ENCODE peak calls at places on chromosomes 7 and 10, in seven cellular contexts. T, L, X, H, M, R and N are unnamed samples.

GRCh38 chr10:79250259-79250658 is 97.0 kb upstream of the PPIF start:
- DNase-seq in T (no peak), L (no peak), X (peak; percentile 60), H (no peak), M (no peak), R (no peak), N (peak; percentile 64)

GRCh38 chr10:61139230-61139928 is 195.4 kb upstream of the RHOBTB1 start:
- DNase-seq in T (no peak), L (no peak), X (no peak), H (no peak), M (no peak), R (no peak), N (no peak)

GRCh38 chr7:103832438-103832837 is 157.0 kb downstream of the RELN start:
- DNase-seq in T (no peak), L (no peak), X (no peak), H (no peak), M (no peak), R (no peak), N (no peak)

GRCh38 chr10:31319602-31320178 is 674 bp downstream of the ZEB1 start:
- DNase-seq in T (peak; percentile 15), L (no peak), X (peak; percentile 28), H (no peak), M (no peak), R (peak; percentile 75), N (no peak)

GRCh38 chr10:105837951-105838350 is 1196.9 kb downstream of the SORCS3 start:
- DNase-seq in T (no peak), L (no peak), X (no peak), H (no peak), M (no peak), R (no peak), N (no peak)

GRCh38 chr10:43287056-43288007 is 20.5 kb upstream of the RASGEF1A start:
- DNase-seq in T (no peak), L (no peak), X (peak; percentile 81), H (peak; percentile 87), M (no peak), R (no peak), N (no peak)

GRCh38 chr10:76119515-76119914 is 688.1 kb downstream of the LRMDA start:
- DNase-seq in T (no peak), L (no peak), X (no peak), H (no peak), M (no peak), R (no peak), N (no peak)

GRCh38 chr10:114388275-114388674 is 16.0 kb downstream of the AFAP1L2 start:
- DNase-seq in T (no peak), L (no peak), X (no peak), H (no peak), M (no peak), R (no peak), N (no peak)

GRCh38 chr10:50511512-50512213 is 112.1 kb downstream of the SGMS1 start:
- DNase-seq in T (no peak), L (no peak), X (no peak), H (no peak), M (no peak), R (no peak), N (no peak)

GRCh38 chr10:112370424-112370819 is 3.5 kb upstream of the ACSL5 start:
- DNase-seq in T (no peak), L (no peak), X (no peak), H (no peak), M (no peak), R (no peak), N (no peak)

GRCh38 chr7:127717502-127718125 is 65.6 kb downstream of the SND1 start:
- DNase-seq in T (no peak), L (no peak), X (no peak), H (no peak), M (no peak), R (no peak), N (no peak)

GRCh38 chr10:83432296-83433045 is 706.8 kb upstream of the GHITM start:
- DNase-seq in T (no peak), L (no peak), X (no peak), H (no peak), M (no peak), R (no peak), N (no peak)

GRCh38 chr10:21944727-21945386 is 58.7 kb downstream of the DNAJC1 start:
- DNase-seq in T (no peak), L (no peak), X (no peak), H (no peak), M (no peak), R (no peak), N (no peak)

GRCh38 chr10:132870426-132870825 is 71.9 kb downstream of the CFAP46 start:
- DNase-seq in T (no peak), L (peak; percentile 3), X (no peak), H (no peak), M (no peak), R (no peak), N (peak; percentile 19)

GRCh38 chr7:101824440-101824839 is 7.0 kb downstream of the CUX1 start:
- DNase-seq in T (no peak), L (no peak), X (no peak), H (no peak), M (no peak), R (no peak), N (no peak)

GRCh38 chr7:101829374-101829773 is 11.9 kb downstream of the CUX1 start:
- DNase-seq in T (no peak), L (no peak), X (no peak), H (no peak), M (no peak), R (no peak), N (no peak)

GRCh38 chr7:101828308-101829020 is 11.0 kb downstream of the CUX1 start:
- DNase-seq in T (no peak), L (no peak), X (no peak), H (no peak), M (no peak), R (no peak), N (no peak)

GRCh38 chr7:101823596-101823995 is 6.2 kb downstream of the CUX1 start:
- DNase-seq in T (no peak), L (no peak), X (no peak), H (no peak), M (no peak), R (no peak), N (no peak)

DNA sequence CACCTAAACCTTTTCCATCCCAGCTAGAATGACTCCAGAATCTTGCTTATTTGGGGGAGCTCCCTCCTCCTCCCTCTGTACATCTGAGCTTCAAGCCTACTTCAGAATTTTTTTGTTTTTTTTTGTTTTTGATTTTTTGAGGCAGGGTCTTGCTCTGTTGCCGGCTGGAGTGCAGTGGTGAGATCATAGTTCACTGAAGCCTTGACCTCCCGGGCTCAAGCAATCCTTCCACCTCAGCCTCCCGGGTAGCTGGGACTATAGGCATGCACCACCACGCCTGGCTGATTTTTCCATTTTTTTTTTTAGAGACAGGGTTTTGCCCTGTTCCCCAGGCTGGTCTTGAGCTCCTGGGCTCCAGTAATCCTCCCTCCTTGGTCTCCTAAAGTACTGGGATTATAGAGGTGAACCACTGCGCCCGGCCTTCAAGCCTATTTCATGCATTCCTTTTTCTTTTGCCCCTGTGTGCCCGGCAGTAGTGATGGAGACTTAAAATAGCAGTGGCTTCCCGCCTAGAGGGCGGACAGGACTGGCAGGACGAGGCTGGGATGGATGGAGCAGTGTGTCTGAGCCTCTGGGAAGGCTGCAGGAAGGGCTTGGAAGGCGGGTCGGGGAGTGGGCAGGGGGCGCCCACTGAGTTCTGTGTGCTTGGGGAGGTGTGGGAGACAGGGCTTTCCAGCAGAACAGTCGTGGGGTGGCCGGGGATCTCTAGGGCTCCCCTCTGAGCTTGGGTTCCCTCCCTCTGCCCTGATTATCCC is 8.8 kb downstream of the CUX1 start:
- DNase-seq in T (no peak), L (no peak), X (no peak), H (no peak), M (no peak), R (no peak), N (no peak)
- H3K4me3 ChIP-seq in T (no peak overlapping the region), L (no peak overlapping the region), X (no peak overlapping the region), H (no peak overlapping the region), M (no peak overlapping the region), R (no peak overlapping the region), N (no peak overlapping the region)

GRCh38 chr10:929965-930364 is 1.5 kb downstream of the LARP4B start:
- DNase-seq in T (no peak), L (no peak), X (no peak), H (no peak), M (no peak), R (no peak), N (no peak)

GRCh38 chr10:927131-927530 is 4.4 kb downstream of the LARP4B start:
- DNase-seq in T (no peak), L (no peak), X (no peak), H (no peak), M (no peak), R (no peak), N (no peak)

GRCh38 chr10:931326-932318 is at the start of gene LARP4B:
- DNase-seq in T (peak; percentile 97), L (peak; percentile 98), X (peak; percentile 96), H (peak; percentile 96), M (peak; percentile 97), R (peak; percentile 99), N (peak; percentile 99)

GRCh38 chr10:932589-932988 is 1.1 kb upstream of the LARP4B start:
- DNase-seq in T (peak; percentile 16), L (peak; percentile 18), X (no peak), H (peak; percentile 22), M (peak; percentile 20), R (no peak), N (peak; percentile 27)

DNA sequence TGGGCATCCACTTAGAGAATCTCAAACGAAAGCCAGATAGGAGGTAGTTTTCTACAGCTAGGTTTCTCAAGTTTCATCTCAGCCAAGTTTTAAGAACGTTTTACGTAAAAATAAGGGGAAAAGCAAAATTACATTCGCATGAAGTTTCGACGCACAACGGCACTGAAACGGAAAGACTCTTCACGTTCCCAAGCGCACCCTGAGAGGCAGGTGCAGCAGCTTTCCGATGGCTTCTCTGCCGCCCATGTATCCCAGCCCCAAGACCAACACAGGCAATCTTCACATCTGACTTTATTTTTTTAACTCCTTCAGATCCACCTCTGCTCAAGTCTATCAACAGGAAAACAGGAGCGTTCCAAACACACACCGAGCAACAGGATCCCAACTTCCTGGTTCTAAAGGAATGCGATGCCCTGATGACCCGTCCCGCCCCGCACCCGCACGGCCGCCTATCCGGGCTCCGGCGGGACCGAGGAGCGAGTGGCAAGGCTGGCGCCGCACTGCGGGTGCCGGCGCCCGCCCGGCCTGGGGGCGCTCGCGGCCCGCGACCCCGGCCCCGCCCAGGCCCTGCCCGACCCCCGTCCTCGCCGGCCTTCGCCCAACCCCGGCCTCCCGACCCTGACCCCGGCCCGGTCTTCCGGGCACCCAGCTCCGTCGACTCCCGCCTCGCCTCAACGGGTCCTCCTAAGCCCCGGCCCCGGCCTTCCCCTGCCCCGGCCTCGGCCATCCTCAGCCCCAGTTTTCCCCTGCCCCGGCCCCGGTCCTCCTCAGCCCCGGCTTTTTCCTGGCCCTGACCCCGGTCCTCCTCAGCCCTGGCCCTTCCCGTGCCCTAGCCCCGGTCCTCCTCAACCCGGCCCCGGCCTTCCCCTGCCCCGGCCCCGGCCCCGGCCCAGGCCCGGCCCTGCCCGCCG is 835 bp downstream of the LARP4B start:
- DNase-seq in T (peak; percentile 29), L (peak; percentile 28), X (peak; percentile 51), H (peak; percentile 50), M (peak; percentile 34), R (peak; percentile 82), N (peak; percentile 37)
- TF ChIP-seq CTCF in T (no peak), L (no peak), X (no peak), H (no peak), M (no peak), R (no peak), N (no peak)

GRCh38 chr10:1733720-1734119 is 3.6 kb downstream of the ADARB2 start:
- DNase-seq in T (no peak), L (no peak), X (no peak), H (no peak), M (no peak), R (no peak), N (no peak)
- H3K27me3 ChIP-seq in T (peaks cover 80% of the 10 kb centered on the region), L (peaks cover 37% of the 10 kb centered on the region), X (peaks cover 11% of the 10 kb centered on the region), H (peaks cover 87% of the 10 kb centered on the region), M (peaks cover 24% of the 10 kb centered on the region), R (peaks cover 63% of the 10 kb centered on the region), N (peaks cover 37% of the 10 kb centered on the region)

GRCh38 chr10:125151824-125152634 is 8.3 kb downstream of the CTBP2 start:
- DNase-seq in T (no peak), L (no peak), X (peak; percentile 46), H (no peak), M (no peak), R (peak; percentile 44), N (no peak)
- H3K4me3 ChIP-seq in T (no peak overlapping the region), L (peak overlapping the region; percentile 27), X (peak overlapping the region; percentile 2), H (peak overlapping the region; percentile 47), M (no peak overlapping the region), R (peak overlapping the region; percentile 42), N (no peak overlapping the region)